ENCODE peak calls at places on chromosomes 6 and 20, in nine cellular contexts. B, I, Y, A, O, L, S, R and C are unnamed samples.

GRCh38 chr6:29722773-29723665 is at the start of gene HLA-F:
- DNase-seq in B (peak), L (peak), I (peak), Y (no peak), S (peak), A (peak), R (peak), O (peak), C (peak)

GRCh38 chr20:45039470-45039811 is 61.5 kb downstream of the KCNS1 start:
- DNase-seq in A (no peak), Y (no peak), B (no peak), S (no peak), L (no peak), O (no peak), R (peak), I (no peak), C (no peak)

GRCh38 chr6:113693866-113694265 is 163.3 kb upstream of the MARCKS start:
- DNase-seq in B (no peak), I (no peak), O (no peak), Y (no peak), A (no peak), S (no peak), R (no peak), L (no peak), C (no peak)

GRCh38 chr6:24431045-24431451 is 28.3 kb downstream of the MRS2 start:
- DNase-seq in R (peak), S (no peak), B (peak), O (peak), Y (peak), I (no peak), L (peak), A (no peak), C (peak)

GRCh38 chr20:44017905-44018683 is 103.4 kb downstream of the TOX2 start:
- DNase-seq in I (peak), Y (no peak), R (peak), A (no peak), S (peak), B (peak), L (no peak), O (peak), C (no peak)

GRCh38 chr6:138278326-138278725 is 60.0 kb upstream of the PBOV1 start:
- DNase-seq in S (no peak), R (peak), O (peak), B (no peak), Y (no peak), A (no peak), L (no peak), I (peak), C (no peak)

GRCh38 chr6:25477006-25477590 is 174.9 kb upstream of the SCGN start:
- DNase-seq in B (no peak), Y (no peak), O (peak), R (peak), A (no peak), S (no peak), I (no peak), L (no peak), C (no peak)

GRCh38 chr6:53894086-53894485 is 99.3 kb downstream of the LRRC1 start:
- DNase-seq in R (peak), I (no peak), S (no peak), B (no peak), O (peak), Y (no peak), L (no peak), A (no peak), C (no peak)

GRCh38 chr20:4782373-4782772 is 60.7 kb downstream of the PRND start:
- DNase-seq in O (no peak), L (no peak), R (no peak), Y (no peak), B (no peak), S (peak), I (no peak), A (no peak), C (no peak)

GRCh38 chr6:150301871-150302800 is 66.7 kb upstream of the IYD start:
- DNase-seq in O (peak), S (no peak), R (peak), B (no peak), I (no peak), A (no peak), Y (no peak), L (no peak), C (peak)

GRCh38 chr20:34269996-34270627 is 28.9 kb downstream of the ASIP start:
- DNase-seq in O (peak), B (no peak), R (no peak), Y (no peak), S (no peak), A (peak), I (peak), L (peak), C (no peak)

GRCh38 chr6:15533379-15534044 is 129.3 kb downstream of the DTNBP1 start:
- DNase-seq in I (no peak), R (no peak), L (no peak), A (no peak), S (no peak), Y (no peak), O (peak), B (no peak), C (no peak)

GRCh38 chr20:62230276-62230675 is 8.0 kb upstream of the OSBPL2 start:
- DNase-seq in O (no peak), R (no peak), L (no peak), S (no peak), Y (no peak), B (no peak), A (no peak), I (no peak), C (no peak)

GRCh38 chr6:112781236-112781635 is 434.1 kb downstream of the RFPL4B start:
- DNase-seq in O (peak), S (no peak), I (no peak), Y (no peak), B (no peak), L (peak), A (no peak), R (peak), C (no peak)

DNA sequence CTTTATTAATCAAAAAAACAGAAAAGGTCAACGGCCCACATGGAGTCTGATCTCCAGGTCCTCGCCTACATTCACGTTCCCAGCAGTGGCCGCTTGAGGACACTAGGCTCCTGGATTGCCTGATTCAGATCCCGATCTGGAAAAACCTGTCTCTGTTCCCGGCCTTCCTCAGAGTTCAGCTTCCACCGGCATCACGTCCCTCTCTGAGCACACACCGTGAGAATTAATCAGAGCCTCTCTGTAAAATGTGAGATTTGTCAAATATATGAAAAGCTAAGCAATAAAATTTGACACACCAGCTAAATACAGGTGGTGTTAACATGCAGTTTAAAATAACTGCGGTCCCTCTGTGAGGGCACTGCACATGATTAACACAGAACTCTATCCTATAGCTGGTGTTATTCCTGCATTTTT is 122.8 kb upstream of the COL21A1 start:
- DNase-seq in B (no peak), R (peak), A (peak), O (peak), Y (no peak), S (peak), L (peak), I (peak), C (no peak)
- TF ChIP-seq CTCF in B (peak), R (peak), A (no peak), O (peak), Y (no peak), S (peak), L (no peak), I (peak), C (no peak)

GRCh38 chr6:103677290-103677689 is 1182.4 kb downstream of the HACE1 start:
- DNase-seq in R (no peak), Y (no peak), O (no peak), A (no peak), B (no peak), L (no peak), S (no peak), I (no peak), C (no peak)

GRCh38 chr6:103675807-103676406 is 1183.8 kb downstream of the HACE1 start:
- DNase-seq in R (no peak), O (peak), A (no peak), B (no peak), L (no peak), Y (no peak), S (no peak), I (no peak), C (no peak)

GRCh38 chr6:103674790-103675189 is 1184.9 kb downstream of the HACE1 start:
- DNase-seq in Y (no peak), L (no peak), O (no peak), I (no peak), B (no peak), R (no peak), S (no peak), A (no peak), C (no peak)

DNA sequence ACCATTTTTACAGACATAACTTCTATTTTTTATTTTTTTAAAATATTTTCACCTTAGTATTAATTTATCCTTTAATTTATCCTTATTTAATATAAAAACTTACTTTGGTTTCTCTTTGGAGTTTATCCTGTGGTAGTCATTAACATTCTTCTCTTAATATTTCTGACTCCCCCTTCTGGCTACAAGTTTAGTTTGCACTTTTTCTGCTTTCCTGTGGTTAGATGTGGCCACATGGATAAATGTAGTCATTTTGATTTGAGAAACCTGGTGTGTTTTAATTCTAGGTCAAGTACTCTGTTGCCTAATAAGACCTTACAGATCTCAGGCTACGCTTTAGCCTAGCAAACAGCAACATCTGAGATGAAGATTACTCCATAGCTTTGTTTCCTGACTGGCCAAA is 1187.5 kb downstream of the HACE1 start:
- DNase-seq in O (peak), I (no peak), R (no peak), S (no peak), L (no peak), B (no peak), A (no peak), Y (no peak), C (no peak)
- TF ChIP-seq CTCF in O (no peak), I (no peak), R (no peak), S (no peak), L (peak), B (no peak), A (no peak), Y (peak), C (no peak)

DNA sequence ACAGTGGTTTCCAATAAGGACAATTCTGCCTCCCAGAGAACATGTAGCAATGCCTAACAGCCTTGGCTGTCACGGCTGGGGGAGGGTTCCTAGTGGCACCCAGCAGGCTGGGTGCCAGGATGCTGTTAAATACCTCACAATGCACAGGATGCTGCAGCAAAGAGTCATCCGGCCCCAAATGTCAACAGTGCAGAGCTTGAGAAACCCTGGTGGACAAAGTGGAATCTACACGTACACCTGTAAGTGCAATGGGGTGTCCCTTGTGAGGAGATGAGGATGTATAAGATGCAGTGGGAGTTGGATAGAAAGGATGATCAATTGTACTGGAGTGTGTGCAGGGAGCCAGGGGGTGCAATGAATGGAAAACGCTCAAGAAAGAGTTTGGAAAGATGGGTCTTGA is 142.4 kb downstream of the FNDC1 start:
- DNase-seq in S (no peak), O (no peak), L (no peak), R (peak), Y (no peak), I (no peak), B (no peak), A (no peak), C (no peak)
- TF ChIP-seq CTCF in S (no peak), O (no peak), L (no peak), R (peak), Y (no peak), I (no peak), B (no peak), A (no peak), C (no peak)

DNA sequence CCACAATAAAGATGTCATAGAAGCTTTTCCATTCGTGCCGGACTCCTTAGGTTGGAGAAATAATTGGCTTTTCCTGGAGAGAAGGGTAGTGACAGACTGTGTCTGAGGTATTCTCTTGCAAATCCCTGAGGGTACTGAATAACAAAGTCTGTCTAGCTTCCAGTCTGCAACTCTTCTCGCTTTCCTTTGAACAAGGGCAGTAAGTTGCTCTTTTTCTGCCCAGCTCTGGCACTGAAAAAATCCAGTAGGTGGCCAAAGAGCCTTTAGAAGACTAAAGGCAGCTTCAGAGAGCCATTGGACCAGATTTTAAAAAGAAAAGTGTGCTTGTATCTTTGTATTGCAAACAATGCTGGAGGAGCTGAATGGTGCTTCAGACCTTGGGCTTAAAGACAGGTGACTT is 20.7 kb upstream of the RREB1 start:
- DNase-seq in A (no peak), I (no peak), B (no peak), Y (no peak), L (no peak), O (peak), R (peak), S (no peak), C (no peak)
- TF ChIP-seq CTCF in A (no peak), I (peak), B (peak), Y (peak), L (no peak), O (peak), R (peak), S (no peak), C (no peak)

DNA sequence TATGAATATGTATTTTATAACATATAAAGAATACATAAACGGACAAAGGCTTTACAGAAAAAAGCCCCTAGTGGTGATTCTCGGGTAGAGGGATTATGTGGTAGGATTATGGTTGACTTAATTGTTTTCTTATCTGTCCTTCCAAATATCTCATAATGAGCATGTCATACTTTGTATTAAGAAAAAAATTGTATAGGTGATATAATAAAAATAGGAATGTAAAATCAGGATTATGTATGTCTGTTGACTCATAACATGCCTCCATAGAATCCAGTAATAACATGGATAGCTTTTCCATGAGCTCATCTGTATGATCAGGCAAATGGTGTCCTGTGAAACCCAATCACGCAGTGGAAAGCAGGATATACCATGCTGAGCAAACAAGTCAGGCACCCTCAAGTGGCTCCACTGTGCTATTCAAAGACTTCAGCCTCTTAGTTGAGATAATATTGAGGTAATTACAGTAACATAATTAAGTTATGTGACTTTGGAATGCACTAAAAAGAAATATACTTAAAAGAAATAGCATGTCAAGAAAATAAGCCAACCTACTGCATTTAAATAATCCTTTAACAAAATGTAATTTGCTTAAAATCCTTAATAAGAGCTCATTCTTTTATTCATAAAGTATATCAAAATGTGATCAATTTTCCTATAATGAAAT is 39.6 kb upstream of the PRELID3B start:
- DNase-seq in L (no peak), I (no peak), O (peak), S (no peak), A (no peak), Y (no peak), R (peak), B (no peak), C (no peak)
- TF ChIP-seq CTCF in L (peak), I (no peak), O (peak), S (peak), A (no peak), Y (peak), R (no peak), B (peak), C (no peak)

DNA sequence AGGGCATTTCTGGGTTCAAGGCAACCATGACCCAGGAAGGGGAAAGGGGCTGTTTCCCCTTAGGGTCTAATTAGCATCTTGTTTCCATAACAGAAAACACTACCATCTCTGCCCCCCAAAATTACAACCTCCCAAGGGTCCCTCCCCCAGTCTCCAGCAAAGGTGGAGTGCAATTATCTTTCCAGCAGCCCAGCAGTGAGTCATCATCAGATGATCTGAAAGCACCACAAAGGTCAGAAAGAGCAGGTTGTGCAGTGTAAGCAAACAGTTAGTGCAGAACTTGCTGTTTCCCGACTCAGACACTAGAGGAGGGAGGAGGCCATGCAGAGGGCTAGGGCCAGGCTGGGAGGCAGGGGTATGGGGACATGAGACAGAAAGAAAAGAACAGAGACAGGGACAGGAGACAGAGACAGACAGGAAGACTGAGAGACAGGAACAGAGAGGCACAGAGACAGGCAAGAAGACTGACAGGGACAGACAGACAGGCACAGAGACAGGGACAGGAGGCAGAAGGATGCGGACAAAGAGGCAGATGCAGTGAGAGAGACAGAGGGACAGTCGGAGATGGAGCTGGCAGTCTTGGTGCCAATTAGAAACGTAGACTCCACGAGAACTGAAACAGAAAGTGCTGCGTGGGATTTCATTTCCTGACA is 62.5 kb downstream of the PYGB start:
- DNase-seq in L (no peak), O (peak), S (peak), B (peak), R (peak), A (peak), I (no peak), Y (no peak), C (peak)
- TF ChIP-seq CTCF in L (no peak), O (peak), S (no peak), B (peak), R (peak), A (no peak), I (peak), Y (no peak), C (peak)

DNA sequence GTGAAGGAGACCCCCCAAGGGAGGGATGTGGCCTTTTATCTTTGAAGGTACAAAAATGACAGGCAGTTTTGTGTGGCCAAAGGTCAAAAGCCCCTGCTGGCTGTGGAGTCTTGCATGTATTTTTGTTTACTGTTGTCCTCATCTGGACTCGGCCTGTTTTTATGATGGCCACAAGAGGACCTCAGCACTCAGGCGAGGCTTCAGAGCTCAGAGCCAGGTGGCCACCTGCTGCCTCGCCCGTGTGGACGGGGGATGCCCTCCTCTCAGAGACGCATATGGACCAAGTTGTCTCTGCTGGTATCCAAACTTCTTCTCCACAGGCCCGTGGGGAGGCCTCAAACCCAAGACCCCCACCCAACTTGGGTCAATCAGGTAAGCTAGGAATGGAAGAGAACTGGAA is 118.2 kb downstream of the DACT2 start:
- DNase-seq in I (no peak), B (no peak), S (peak), R (no peak), O (no peak), Y (no peak), A (no peak), L (no peak), C (no peak)
- TF ChIP-seq CTCF in I (peak), B (no peak), S (peak), R (no peak), O (no peak), Y (no peak), A (no peak), L (no peak), C (no peak)